ENCODE peak calls at places on chromosome 1, in eight cellular contexts. L is heart right ventricle; C is CD4-positive, alpha-beta T cell; Z is psoas muscle; I is GM23248; D is body of pancreas; H is astrocyte; O is neural progenitor cell. P is an unnamed sample.

GRCh38 chr1:247467008-247467572 is 9.2 kb upstream of the OR2B11 start:
- DNase-seq in L (no peak), C (no peak), Z (no peak), I (no peak), D (no peak), H (no peak), O (no peak), P (no peak)

GRCh38 chr1:181202986-181203555 is 114.6 kb downstream of the IER5 start:
- DNase-seq in L (no peak), C (no peak), Z (no peak), I (no peak), D (no peak), H (no peak), O (no peak), P (no peak)

GRCh38 chr1:183327429-183328290 is 90.5 kb downstream of the NMNAT2 start:
- DNase-seq in L (peak; percentile 46), C (no peak), Z (peak; percentile 68), I (peak; percentile 66), D (no peak), H (no peak), O (no peak), P (no peak)

GRCh38 chr1:30522031-30523004 is 201.1 kb downstream of the MATN1 start:
- DNase-seq in L (peak; percentile 78), C (no peak), Z (peak; percentile 91), I (peak; percentile 89), D (peak; percentile 26), H (peak; percentile 63), O (no peak), P (no peak)

GRCh38 chr1:118116909-118117308 is 68.1 kb downstream of the SPAG17 start:
- DNase-seq in L (no peak), C (no peak), Z (no peak), I (no peak), D (no peak), H (no peak), O (no peak), P (no peak)

GRCh38 chr1:31020007-31020790 is 45.3 kb downstream of the PUM1 start:
- DNase-seq in L (no peak), C (no peak), Z (no peak), I (no peak), D (no peak), H (no peak), O (no peak), P (no peak)

GRCh38 chr1:47324682-47325081 is 8.9 kb upstream of the CMPK1 start:
- DNase-seq in L (no peak), C (no peak), Z (no peak), I (no peak), D (no peak), H (no peak), O (no peak), P (no peak)

GRCh38 chr1:115922806-115923205 is 53.5 kb upstream of the SLC22A15 start:
- DNase-seq in L (no peak), C (no peak), Z (no peak), I (no peak), D (no peak), H (no peak), O (peak; percentile 12), P (no peak)

GRCh38 chr1:112674986-112675727 is 698 bp downstream of the MOV10 start:
- DNase-seq in L (peak; percentile 46), C (peak; percentile 16), Z (peak; percentile 74), I (peak; percentile 73), D (peak; percentile 57), H (peak; percentile 10), O (peak; percentile 85), P (no peak)

GRCh38 chr1:237045278-237046016 is 3.5 kb downstream of the RYR2 start:
- DNase-seq in L (no peak), C (no peak), Z (no peak), I (no peak), D (no peak), H (no peak), O (peak; percentile 21), P (no peak)

GRCh38 chr1:33302325-33302724 is 18.6 kb downstream of the A3GALT2 start:
- DNase-seq in L (no peak), C (no peak), Z (no peak), I (no peak), D (peak; percentile 2), H (no peak), O (no peak), P (peak; percentile 28)

GRCh38 chr1:223670458-223671159 is 5.1 kb upstream of the CAPN8 start:
- DNase-seq in L (no peak), C (no peak), Z (no peak), I (peak; percentile 68), D (peak; percentile 70), H (peak; percentile 20), O (peak; percentile 69), P (peak; percentile 7)

GRCh38 chr1:23100074-23100748 is 68.4 kb downstream of the LUZP1 start:
- DNase-seq in L (no peak), C (no peak), Z (no peak), I (peak; percentile 96), D (peak; percentile 27), H (peak; percentile 96), O (peak; percentile 27), P (peak; percentile 89)

GRCh38 chr1:228100822-228101613 is 2.1 kb downstream of the C1orf35 start:
- DNase-seq in L (no peak), C (no peak), Z (peak; percentile 54), I (no peak), D (peak; percentile 56), H (no peak), O (no peak), P (no peak)

GRCh38 chr1:31588751-31589515 is 12.6 kb downstream of the TINAGL1 start:
- DNase-seq in L (no peak), C (no peak), Z (peak; percentile 73), I (peak; percentile 70), D (peak; percentile 66), H (no peak), O (peak; percentile 51), P (no peak)

DNA sequence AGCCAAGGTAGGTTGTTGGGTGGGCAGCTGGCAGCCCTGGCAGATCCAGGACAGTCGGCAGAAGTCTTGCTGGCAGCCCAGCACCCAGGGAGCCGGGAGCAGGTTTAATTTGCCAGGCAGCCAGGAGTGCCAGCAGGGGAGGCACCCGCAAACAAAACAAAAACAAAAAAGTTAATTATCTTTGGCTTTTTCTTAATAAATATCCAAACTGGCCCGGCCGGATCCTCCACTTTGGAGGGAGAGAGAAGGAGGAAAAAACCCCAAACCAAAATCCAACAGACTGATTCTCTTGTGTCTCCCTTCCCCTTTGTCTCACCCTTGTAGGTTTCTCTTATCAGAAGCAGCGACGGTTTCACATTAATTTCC is 97.0 kb downstream of the CASZ1 start:
- DNase-seq in L (no peak), C (no peak), Z (no peak), I (no peak), D (no peak), H (no peak), O (no peak), P (no peak)
- H3K27ac ChIP-seq in L (peak overlapping the region; percentile 22), C (no peak overlapping the region), Z (no peak overlapping the region), I (no peak overlapping the region), D (peak overlapping the region; percentile 76), H (no peak overlapping the region), O (no peak overlapping the region), P (no peak overlapping the region)

GRCh38 chr1:109802136-109802900 is 38.6 kb upstream of the EPS8L3 start:
- DNase-seq in L (no peak), C (peak; percentile 21), Z (peak; percentile 46), I (no peak), D (no peak), H (no peak), O (no peak), P (no peak)
- H3K27ac ChIP-seq in L (peak overlapping the region; percentile 47), C (peak overlapping the region; percentile 79), Z (no peak overlapping the region), I (no peak overlapping the region), D (no peak overlapping the region), H (no peak overlapping the region), O (no peak overlapping the region), P (no peak overlapping the region)

DNA sequence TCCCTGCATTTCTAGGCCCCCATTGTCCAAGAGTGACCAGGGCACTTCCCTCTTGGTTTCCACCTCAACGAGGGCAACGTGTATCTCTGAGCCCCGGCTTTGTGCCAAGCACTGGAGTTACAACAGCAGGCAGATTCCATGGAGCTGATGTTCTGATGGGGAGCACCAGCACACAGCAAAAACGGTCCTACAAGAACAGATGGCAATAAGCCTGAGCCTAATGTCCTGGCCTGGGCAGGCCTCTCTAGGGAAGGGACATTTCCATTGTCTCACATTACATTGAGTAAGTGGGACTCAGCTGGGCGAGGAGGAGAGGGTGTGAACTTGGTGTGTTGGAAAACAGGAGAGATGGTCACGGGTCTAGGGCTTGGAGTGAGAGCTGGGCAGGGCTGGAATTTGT is 27.2 kb upstream of the NPPB start:
- DNase-seq in L (peak; percentile 35), C (no peak), Z (peak; percentile 90), I (no peak), D (no peak), H (no peak), O (no peak), P (no peak)
- H3K27ac ChIP-seq in L (peak overlapping the region; percentile 83), C (no peak overlapping the region), Z (peak overlapping the region; percentile 46), I (no peak overlapping the region), D (no peak overlapping the region), H (no peak overlapping the region), O (no peak overlapping the region), P (no peak overlapping the region)

GRCh38 chr1:58879464-58879863 is 95.6 kb upstream of the JUN start:
- DNase-seq in L (no peak), C (no peak), Z (no peak), I (peak; percentile 66), D (no peak), H (peak; percentile 27), O (no peak), P (no peak)

GRCh38 chr1:58869638-58870297 is 85.9 kb upstream of the JUN start:
- DNase-seq in L (no peak), C (no peak), Z (no peak), I (no peak), D (no peak), H (no peak), O (no peak), P (no peak)

GRCh38 chr1:58870298-58870676 is 86.4 kb upstream of the JUN start:
- DNase-seq in L (no peak), C (no peak), Z (no peak), I (no peak), D (peak; percentile 56), H (peak; percentile 65), O (no peak), P (no peak)

GRCh38 chr1:58874327-58874726 is 90.5 kb upstream of the JUN start:
- DNase-seq in L (no peak), C (no peak), Z (no peak), I (peak; percentile 12), D (no peak), H (no peak), O (no peak), P (no peak)

DNA sequence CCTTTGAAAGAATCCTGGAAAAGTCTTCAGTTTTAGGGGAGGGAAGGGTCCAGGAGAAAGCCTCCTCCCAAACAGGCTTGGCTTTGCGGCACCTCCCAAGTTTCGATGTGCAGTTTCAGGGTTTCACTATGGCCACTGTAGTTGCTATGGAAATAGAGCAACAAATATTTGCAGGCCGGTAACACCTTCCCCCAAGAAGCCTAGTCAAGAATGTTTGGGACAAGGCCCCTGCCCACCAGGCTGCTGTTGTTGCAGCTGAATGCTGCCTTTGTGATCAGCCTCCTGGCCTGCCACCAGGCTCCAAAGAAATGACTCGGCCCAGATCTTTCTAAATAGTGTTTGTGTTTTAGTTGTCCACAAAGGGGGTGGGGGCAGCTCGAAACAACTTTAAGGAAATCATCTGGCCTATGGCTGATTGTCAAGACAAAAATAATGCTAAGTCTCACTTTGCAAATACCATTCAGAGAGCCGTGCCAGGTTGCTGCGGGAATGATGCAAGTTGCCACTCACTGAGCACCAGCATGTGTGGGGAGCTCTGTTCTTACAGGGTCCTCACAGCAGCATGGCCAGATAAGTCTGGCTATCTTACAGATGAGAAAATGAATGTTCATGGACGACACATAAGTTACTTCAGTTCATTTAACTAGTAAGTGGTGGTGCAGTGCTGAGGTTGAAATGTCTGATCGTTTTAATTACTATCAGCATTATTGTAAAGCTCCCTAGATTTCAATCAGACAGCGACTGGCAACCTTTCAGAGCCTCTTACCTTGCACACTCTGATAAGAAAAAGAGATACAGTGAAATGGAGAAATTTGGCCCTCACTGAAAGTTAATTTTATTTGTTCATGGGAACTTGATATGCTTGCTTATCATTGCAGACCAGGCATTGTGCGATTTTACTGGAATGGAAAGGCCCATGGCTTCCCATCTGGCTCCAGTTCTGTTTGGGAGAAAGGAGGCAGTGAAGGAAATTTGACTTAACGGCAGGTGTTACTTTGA is 91.2 kb upstream of the JUN start:
- DNase-seq in L (no peak), C (no peak), Z (peak; percentile 66), I (peak; percentile 85), D (peak; percentile 69), H (peak; percentile 77), O (peak; percentile 82), P (no peak)
- H3K27ac ChIP-seq in L (peak overlapping the region; percentile 59), C (no peak overlapping the region), Z (peak overlapping the region; percentile 55), I (peak overlapping the region; percentile 77), D (peak overlapping the region; percentile 87), H (peak overlapping the region; percentile 46), O (peak overlapping the region; percentile 59), P (no peak overlapping the region)

P was measured in HL-60.